ENCODE peak calls at places on chromosomes 7 and 10, in seven cellular contexts. Y is kidney, Z is heart left ventricle, G is HFFc6, S is Daoy, P is Right ventricle myocardium inferior, F is right cardiac atrium. E is an unnamed sample.

GRCh38 chr7:157544980-157545680 is 208.3 kb downstream of the DNAJB6 start:
- DNase-seq in S (no peak), Z (no peak), G (no peak), P (no peak), F (peak), Y (peak), E (no peak)

GRCh38 chr7:16189026-16189715 is 232.2 kb downstream of the CRPPA start:
- DNase-seq in P (no peak), F (no peak), G (peak), Y (no peak), S (no peak), Z (no peak), E (no peak)

GRCh38 chr10:116947838-116948529 is 57.0 kb downstream of the SHTN1 start:
- DNase-seq in Z (no peak), P (no peak), G (no peak), F (no peak), Y (no peak), S (peak), E (peak)

GRCh38 chr7:132065193-132065972 is 509.0 kb upstream of the PODXL start:
- DNase-seq in Y (no peak), Z (peak), S (peak), P (no peak), F (peak), G (peak), E (peak)

GRCh38 chr7:148722340-148723165 is 23.9 kb downstream of the CUL1 start:
- DNase-seq in F (no peak), S (no peak), P (no peak), Z (peak), Y (no peak), G (no peak), E (peak)

GRCh38 chr10:29256019-29256418 is 32.9 kb upstream of the LYZL1 start:
- DNase-seq in S (no peak), Y (no peak), G (no peak), Z (no peak), F (no peak), P (no peak), E (no peak)

GRCh38 chr7:51014811-51015210 is 232.1 kb upstream of the GRB10 start:
- DNase-seq in F (no peak), S (no peak), Y (no peak), G (no peak), P (peak), Z (no peak), E (no peak)

GRCh38 chr10:69494626-69495558 is 43.6 kb downstream of the TSPAN15 start:
- DNase-seq in Y (peak), P (no peak), S (no peak), Z (no peak), F (peak), G (no peak), E (peak)

GRCh38 chr10:71671983-71672535 is 47.5 kb downstream of the C10orf105 start:
- DNase-seq in F (no peak), S (no peak), G (no peak), P (no peak), Y (no peak), Z (no peak), E (no peak)

GRCh38 chr10:72104472-72105097 is 16.2 kb upstream of the SPOCK2 start:
- DNase-seq in F (no peak), G (no peak), Y (no peak), S (no peak), Z (no peak), P (no peak), E (no peak)

GRCh38 chr7:109449760-109450159 is 880.1 kb downstream of the DNAJB9 start:
- DNase-seq in G (no peak), S (no peak), F (no peak), Z (no peak), P (no peak), Y (no peak), E (no peak)

GRCh38 chr10:80491251-80492102 is 37.4 kb downstream of the TSPAN14 start:
- DNase-seq in P (peak), S (no peak), G (no peak), F (peak), Y (peak), Z (peak), E (no peak)

GRCh38 chr7:23604296-23604640 is 7.1 kb downstream of the CCDC126 start:
- DNase-seq in S (no peak), F (no peak), Z (no peak), P (no peak), G (no peak), Y (no peak), E (no peak)

GRCh38 chr7:48090095-48090805 is 1.2 kb downstream of the UPP1 start:
- DNase-seq in F (peak), Y (peak), P (no peak), S (peak), Z (peak), G (no peak), E (no peak)

GRCh38 chr7:140260338-140260737 is 83.6 kb upstream of the KDM7A start:
- DNase-seq in G (no peak), F (no peak), Y (no peak), Z (no peak), P (no peak), S (no peak), E (no peak)

GRCh38 chr10:110426294-110427153 is 71.2 kb upstream of the DUSP5 start:
- DNase-seq in F (no peak), S (no peak), Y (no peak), G (peak), P (no peak), Z (no peak), E (no peak)

GRCh38 chr7:33814958-33815735 is 90.2 kb upstream of the BMPER start:
- DNase-seq in P (no peak), S (no peak), G (no peak), Z (no peak), F (no peak), Y (no peak), E (no peak)

GRCh38 chr7:114663502-114663901 is 248.9 kb downstream of the FOXP2 start:
- DNase-seq in F (no peak), Z (no peak), G (peak), Y (no peak), S (peak), P (no peak), E (peak)

GRCh38 chr10:69456880-69457693 is 5.8 kb downstream of the TSPAN15 start:
- DNase-seq in Z (no peak), Y (no peak), S (peak), P (no peak), F (no peak), G (peak), E (no peak)

GRCh38 chr7:93957767-93958166 is 36.2 kb downstream of the GNG11 start:
- DNase-seq in Y (no peak), F (no peak), Z (no peak), S (no peak), P (no peak), G (no peak), E (no peak)

GRCh38 chr7:139827042-139827441 is 2.0 kb upstream of the TBXAS1 start:
- DNase-seq in Z (no peak), Y (no peak), F (no peak), S (no peak), G (no peak), P (no peak), E (no peak)

GRCh38 chr10:120742373-120742772 is 108.8 kb upstream of the WDR11 start:
- DNase-seq in Z (no peak), Y (no peak), P (no peak), F (no peak), S (no peak), G (no peak), E (no peak)

GRCh38 chr10:8416192-8416701 is 361.8 kb downstream of the GATA3 start:
- DNase-seq in Z (no peak), P (no peak), S (peak), F (no peak), G (no peak), Y (no peak), E (no peak)

GRCh38 chr10:77633376-77633775 is 4.2 kb downstream of the KCNMA1 start:
- DNase-seq in S (peak), F (no peak), Y (no peak), Z (no peak), P (no peak), G (no peak), E (no peak)

GRCh38 chr7:2802082-2802481 is 42.0 kb downstream of the GNA12 start:
- DNase-seq in Z (no peak), F (no peak), S (no peak), P (no peak), Y (no peak), G (peak), E (no peak)

GRCh38 chr7:54967384-54967783 is 51.4 kb upstream of the EGFR start:
- DNase-seq in Y (no peak), G (no peak), S (no peak), P (no peak), F (no peak), Z (no peak), E (no peak)

GRCh38 chr10:37146443-37146842 is 21.0 kb downstream of the ANKRD30A start:
- DNase-seq in Z (no peak), Y (no peak), S (no peak), F (no peak), P (peak), G (no peak), E (no peak)

GRCh38 chr10:77989081-77989724 is 40.1 kb downstream of the POLR3A start:
- DNase-seq in Z (peak), S (no peak), G (no peak), P (no peak), F (peak), Y (no peak), E (no peak)

GRCh38 chr7:11620406-11620805 is 211.6 kb downstream of the THSD7A start:
- DNase-seq in G (no peak), Z (no peak), Y (no peak), S (no peak), F (no peak), P (no peak), E (no peak)

GRCh38 chr10:26914898-26915297 is 54.1 kb upstream of the ABI1 start:
- DNase-seq in F (no peak), S (no peak), Y (no peak), Z (no peak), G (peak), P (no peak), E (no peak)

GRCh38 chr7:159166530-159166929 is 21.9 kb upstream of the VIPR2 start:
- DNase-seq in Z (no peak), G (no peak), F (no peak), Y (no peak), P (no peak), S (no peak), E (no peak)

GRCh38 chr7:156998988-156999610 is 11.4 kb downstream of the MNX1 start:
- DNase-seq in Y (no peak), S (no peak), Z (no peak), P (no peak), F (no peak), G (no peak), E (no peak)

GRCh38 chr7:43083091-43083490 is 29.4 kb upstream of the HECW1 start:
- DNase-seq in S (no peak), F (no peak), P (no peak), G (no peak), Z (no peak), Y (no peak), E (no peak)

GRCh38 chr7:157593541-157593940 is 256.7 kb downstream of the DNAJB6 start:
- DNase-seq in Y (peak), P (no peak), Z (no peak), S (no peak), F (no peak), G (no peak), E (no peak)

GRCh38 chr7:84248267-84248666 is 53.7 kb upstream of the SEMA3A start:
- DNase-seq in S (no peak), Z (no peak), F (no peak), P (no peak), G (no peak), Y (no peak), E (peak)

GRCh38 chr10:58266826-58267712 is 625 bp downstream of the IPMK start:
- DNase-seq in Z (peak), Y (peak), P (peak), G (peak), F (peak), S (peak), E (peak)

GRCh38 chr10:49057481-49057880 is 57.8 kb downstream of the VSTM4 start:
- DNase-seq in Y (no peak), P (no peak), G (no peak), Z (no peak), F (no peak), S (no peak), E (no peak)